ENCODE peak calls at places on chromosomes 7 and 10, in four cellular contexts. L is HEK293T, C is GM12878, A is HepG2. N is an unnamed sample.

GRCh38 chr10:99621454-99622246 is 1.4 kb upstream of the SLC25A28 start:
- DNase-seq in C (no peak), L (no peak), A (no peak), N (no peak)

GRCh38 chr7:80014507-80014906 is 120.1 kb upstream of the GNAI1 start:
- DNase-seq in A (no peak), C (no peak), L (peak), N (no peak)

GRCh38 chr7:503575-504111 is 16.0 kb downstream of the PDGFA start:
- DNase-seq in A (peak), C (no peak), L (no peak), N (no peak)

GRCh38 chr7:116441534-116441933 is 58.0 kb upstream of the CAV2 start:
- DNase-seq in C (no peak), A (no peak), L (no peak), N (no peak)

GRCh38 chr7:17773289-17773626 is 167.0 kb downstream of the SNX13 start:
- DNase-seq in L (no peak), A (peak), C (no peak), N (no peak)

GRCh38 chr7:30795161-30795943 is 24.1 kb downstream of the MINDY4 start:
- DNase-seq in L (no peak), A (no peak), C (no peak), N (no peak)

GRCh38 chr7:50281680-50282445 is 22.7 kb upstream of the IKZF1 start:
- DNase-seq in C (peak), A (no peak), L (no peak), N (no peak)

GRCh38 chr10:45005284-45005683 is 4.6 kb downstream of the ZNF22 start:
- DNase-seq in A (peak), C (no peak), L (no peak), N (no peak)

GRCh38 chr7:10802526-10802925 is 171.1 kb upstream of the PHF14 start:
- DNase-seq in L (no peak), C (no peak), A (no peak), N (no peak)

GRCh38 chr10:29681700-29682444 is 47.1 kb upstream of the SVIL start:
- DNase-seq in A (no peak), L (no peak), C (no peak), N (no peak)

GRCh38 chr7:158274996-158275395 is 312.6 kb downstream of the PTPRN2 start:
- DNase-seq in L (no peak), C (no peak), A (no peak), N (no peak)

GRCh38 chr10:69018613-69019012 is 30.0 kb downstream of the KIFBP start:
- DNase-seq in A (no peak), C (no peak), L (no peak), N (peak)

GRCh38 chr10:47421057-47421952 is 37.2 kb upstream of the ZNF488 start:
- DNase-seq in L (peak), C (no peak), A (no peak), N (no peak)

GRCh38 chr7:38000272-38000671 is 79.8 kb downstream of the EPDR1 start:
- DNase-seq in L (no peak), C (no peak), A (no peak), N (no peak)

GRCh38 chr10:80739963-80740715 is 202.4 kb downstream of the SH2D4B start:
- DNase-seq in C (no peak), A (no peak), L (no peak), N (peak)

GRCh38 chr10:16856092-16856491 is 38.9 kb upstream of the RSU1 start:
- DNase-seq in A (no peak), L (no peak), C (no peak), N (no peak)

GRCh38 chr7:45584261-45585210 is 10.4 kb downstream of the ADCY1 start:
- DNase-seq in A (no peak), L (no peak), C (no peak), N (no peak)
- TF ChIP-seq TARDBP in A (no peak), L (no peak), C (no peak), N (no peak)

DNA sequence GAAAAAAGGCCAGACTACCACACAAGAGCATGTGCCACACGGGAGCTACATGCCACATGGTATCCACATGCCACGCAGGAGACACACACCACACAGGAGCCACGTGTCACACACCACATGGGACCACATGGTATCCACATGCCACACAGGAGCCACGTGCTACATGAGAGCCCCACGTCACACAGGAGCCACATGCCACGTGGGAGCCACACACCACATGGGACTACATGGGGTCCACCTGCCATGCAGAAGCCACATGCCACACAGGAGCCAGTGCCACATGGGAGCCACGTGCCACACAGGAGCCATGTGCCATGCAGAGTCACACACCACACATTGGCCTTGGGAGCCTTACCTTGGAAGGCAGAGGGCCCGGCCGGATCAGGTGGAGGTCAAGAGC is 244.4 kb upstream of the PPP2R2D start:
- DNase-seq in A (no peak), L (no peak), C (no peak), N (no peak)
- TF ChIP-seq TARDBP in A (no peak), L (no peak), C (no peak), N (no peak)

GRCh38 chr7:101094376-101094775 is 9.1 kb downstream of the TRIM56 start:
- DNase-seq in L (no peak), A (no peak), C (no peak), N (no peak)

GRCh38 chr7:101094791-101095375 is 9.6 kb downstream of the TRIM56 start:
- DNase-seq in C (no peak), A (peak), L (peak), N (peak)

GRCh38 chr7:101096331-101096956 is 11.2 kb downstream of the TRIM56 start:
- DNase-seq in A (no peak), C (no peak), L (no peak), N (peak)

GRCh38 chr7:101096957-101097347 is 11.7 kb downstream of the TRIM56 start:
- DNase-seq in A (no peak), L (no peak), C (no peak), N (no peak)

GRCh38 chr7:101093907-101094306 is 8.6 kb downstream of the TRIM56 start:
- DNase-seq in L (no peak), C (no peak), A (no peak), N (no peak)
- TF ChIP-seq TARDBP in L (no peak), C (no peak), A (no peak), N (no peak)

DNA sequence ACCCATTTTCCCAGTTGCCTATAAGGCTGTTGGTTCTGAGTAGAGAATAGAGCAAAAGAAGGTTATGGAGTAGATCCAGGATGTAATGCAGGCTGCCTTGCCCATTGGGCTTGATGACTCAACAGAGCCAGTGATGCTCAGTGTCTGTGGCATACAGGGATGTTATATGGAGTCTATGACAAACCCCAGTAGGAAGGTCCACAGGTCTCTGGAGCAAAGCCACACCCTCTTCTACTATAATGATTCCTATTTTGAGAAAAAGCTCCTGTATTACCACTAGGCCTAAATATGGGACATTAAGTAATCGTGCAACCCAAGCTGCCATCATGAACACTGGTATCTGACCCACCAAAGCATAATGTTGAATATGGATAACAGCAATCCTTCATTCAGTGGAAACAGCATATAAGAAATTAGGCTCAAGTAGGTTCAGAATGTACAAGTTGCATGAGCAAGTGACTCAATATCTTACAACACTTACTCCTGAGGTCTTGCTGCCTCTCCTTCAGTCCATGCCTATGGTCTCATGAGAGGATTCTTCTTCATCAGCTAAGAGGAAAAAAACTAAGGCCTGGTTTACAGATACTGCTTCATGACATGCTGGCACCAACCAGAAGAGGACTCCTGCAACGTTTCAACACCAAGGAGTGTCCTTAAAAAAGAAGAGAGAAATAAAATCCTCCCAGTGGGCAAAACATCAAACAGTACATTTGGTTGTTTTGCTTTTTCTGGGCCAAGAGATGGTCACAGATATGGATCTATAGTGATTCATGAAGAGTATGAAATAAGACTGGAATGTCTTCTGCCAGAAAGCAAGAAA is 14.8 kb upstream of the FHIP2A start:
- DNase-seq in L (no peak), A (no peak), C (no peak), N (no peak)
- TF ChIP-seq TARDBP in L (no peak), A (no peak), C (no peak), N (no peak)

GRCh38 chr7:15885678-15886077 is 199.2 kb upstream of the MEOX2 start:
- DNase-seq in L (no peak), C (no peak), A (no peak), N (no peak)

GRCh38 chr7:15891151-15891842 is 204.8 kb upstream of the MEOX2 start:
- DNase-seq in L (no peak), C (no peak), A (no peak), N (no peak)

GRCh38 chr7:15889501-15889900 is 203.0 kb upstream of the MEOX2 start:
- DNase-seq in C (no peak), A (no peak), L (peak), N (no peak)

GRCh38 chr7:15888090-15888489 is 201.6 kb upstream of the MEOX2 start:
- DNase-seq in A (no peak), C (no peak), L (no peak), N (no peak)

DNA sequence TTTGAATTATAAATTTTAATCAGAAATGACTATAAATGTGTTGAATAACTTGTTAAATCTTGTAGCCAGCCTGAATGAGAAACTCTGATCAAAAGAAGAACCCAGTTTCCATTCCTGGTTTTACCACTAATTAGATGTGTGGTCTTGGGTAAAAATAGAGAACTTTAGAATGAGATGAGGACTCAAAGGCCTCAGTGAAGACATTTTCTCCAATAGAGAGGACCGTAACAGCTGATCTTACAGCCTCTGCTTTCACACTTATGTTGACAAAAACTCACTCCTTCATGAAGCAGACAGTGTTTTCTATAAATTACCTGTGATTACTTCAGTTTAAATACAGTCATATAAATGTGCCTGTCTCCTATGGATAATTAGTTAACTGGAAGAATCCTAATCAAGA is 200.1 kb upstream of the MEOX2 start:
- DNase-seq in C (no peak), A (no peak), L (no peak), N (no peak)
- TF ChIP-seq TARDBP in C (no peak), A (no peak), L (no peak), N (no peak)

DNA sequence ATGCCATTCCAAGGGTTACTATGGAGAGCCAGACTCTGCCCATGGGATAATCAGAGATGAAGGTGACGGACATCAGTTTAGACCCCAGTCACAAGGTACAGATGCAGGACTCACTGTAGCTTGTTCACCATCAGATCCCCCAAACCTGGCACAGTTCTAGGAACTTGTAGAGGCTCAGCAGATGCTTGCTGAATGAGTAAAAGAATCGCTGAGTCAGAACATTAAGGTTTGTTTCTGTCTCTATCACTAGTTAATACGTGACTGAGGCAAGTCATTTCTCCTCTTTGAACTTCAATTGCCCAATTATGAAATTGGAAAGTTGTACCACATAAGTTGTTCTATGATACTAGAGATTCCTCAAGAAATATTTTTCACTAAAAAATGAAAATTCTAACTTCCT is 65.1 kb downstream of the PPP1R3C start:
- DNase-seq in A (no peak), L (no peak), C (no peak), N (no peak)
- TF ChIP-seq TARDBP in A (no peak), L (no peak), C (no peak), N (no peak)

DNA sequence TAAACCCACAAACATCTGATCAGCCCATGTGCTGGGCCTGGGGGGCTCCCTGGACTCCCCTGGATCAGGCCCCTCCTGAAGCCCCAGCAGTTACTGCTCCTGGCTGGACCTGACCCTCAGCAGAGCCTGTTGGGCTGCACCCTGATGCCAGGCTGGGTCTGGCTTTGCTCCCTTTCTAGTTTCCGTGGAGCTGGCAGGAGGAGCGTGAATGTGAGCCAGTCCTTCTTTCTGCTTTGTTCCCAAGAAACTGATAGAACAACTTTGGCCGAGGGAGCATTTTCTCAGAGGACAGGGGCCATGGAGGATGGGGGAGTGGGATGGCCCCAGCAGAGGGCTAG is 128.2 kb downstream of the NEURL1 start:
- DNase-seq in L (no peak), C (no peak), A (no peak), N (no peak)
- TF ChIP-seq TARDBP in L (no peak), C (no peak), A (no peak), N (no peak)

DNA sequence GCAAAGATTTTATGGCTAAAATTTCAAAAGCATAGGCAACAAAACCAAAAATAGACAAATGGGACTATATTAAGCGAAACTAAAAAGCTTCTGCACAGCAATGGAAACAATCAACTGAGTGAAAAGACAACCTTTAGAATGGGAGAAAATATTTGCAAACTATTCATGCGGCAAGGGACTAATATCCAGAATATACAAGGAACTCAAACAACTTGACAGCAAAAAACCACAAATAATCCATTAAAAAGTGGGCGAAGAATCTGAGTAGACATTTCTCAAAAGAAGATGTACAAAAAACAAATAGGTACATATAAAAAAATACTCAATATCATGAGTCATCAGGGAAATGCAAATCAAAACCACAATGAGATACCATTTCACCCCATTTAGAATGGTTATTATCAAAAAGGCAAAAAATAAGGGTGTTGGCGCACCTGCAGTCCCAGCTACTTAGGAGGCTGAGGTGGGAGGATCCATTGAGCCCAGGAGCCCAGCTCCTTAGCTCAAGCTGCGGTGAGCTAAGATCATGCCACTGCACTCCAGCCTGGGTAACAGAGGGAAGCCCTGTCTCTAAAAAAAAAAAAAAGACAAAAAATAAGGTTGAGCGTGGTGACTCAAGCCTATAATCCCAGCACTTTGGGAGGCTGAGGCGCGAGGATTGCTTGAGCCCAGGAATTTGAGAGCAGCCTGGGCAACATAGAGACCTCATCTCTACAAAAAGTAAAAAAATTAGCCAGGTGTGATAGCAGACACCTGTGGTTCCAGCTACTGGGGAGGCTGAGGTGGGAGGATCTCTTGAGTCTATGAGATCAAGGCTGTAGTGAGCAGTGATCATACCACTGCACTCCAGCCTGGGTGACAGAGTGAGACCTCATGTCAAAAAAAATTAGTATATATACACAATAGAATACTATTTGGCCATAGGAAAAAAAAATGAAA is 4.2 kb upstream of the CCM2 start:
- DNase-seq in L (no peak), A (no peak), C (peak), N (no peak)
- TF ChIP-seq TARDBP in L (no peak), A (no peak), C (no peak), N (no peak)

DNA sequence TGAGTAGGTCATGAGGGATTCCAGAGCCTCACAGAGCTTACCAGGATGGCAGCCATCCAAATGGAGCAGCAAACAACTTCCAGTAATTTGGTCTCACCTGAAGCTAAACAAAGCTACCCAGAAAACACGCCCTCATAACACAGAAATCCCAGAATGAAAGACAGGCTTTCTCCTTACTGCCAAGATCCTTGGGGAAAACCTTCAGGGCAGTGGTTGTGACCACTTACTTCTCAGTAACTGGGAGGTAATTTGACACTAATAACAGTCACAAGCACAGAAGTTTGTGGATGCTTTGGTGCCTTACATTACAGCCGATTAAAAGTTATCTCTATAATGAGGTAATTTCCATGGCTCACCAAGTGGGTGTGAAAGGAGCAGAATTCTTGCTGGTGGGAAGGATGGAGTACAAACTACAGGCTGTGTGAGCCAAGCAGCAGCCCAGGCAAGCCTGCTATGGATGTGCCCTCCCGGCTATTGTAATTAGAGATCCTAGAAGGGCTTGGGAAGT is 10.4 kb downstream of the WDR91 start:
- DNase-seq in A (no peak), C (no peak), L (no peak), N (no peak)
- TF ChIP-seq TARDBP in A (no peak), C (no peak), L (no peak), N (no peak)

N was measured in K562.